ENCODE peak calls at places on chromosomes 6 and 20, in ten cellular contexts. One of them, this sample, is unnamed.

GRCh38 chr6:8743146-8743745 is 307.9 kb upstream of the SLC35B3 start:
- DNase-seq in GM06990: no peak
- DNase-seq in activated CD8-positive, alpha-beta memory T cell treated with anti-CD3 and anti-CD28 coated beads, Interleukin-2, amount 10 ng/mL, durations not matched to agents 7 days and 5 days: no peak
- DNase-seq in stromal cell of bone marrow: no peak
- DNase-seq in cardiac fibroblast: no peak
- DNase-seq in caudate nucleus: no peak
- DNase-seq in CD8-positive, alpha-beta memory T cell: no peak
- DNase-seq in fibroblast of mammary gland: no peak
- DNase-seq in NCI-H2081: no peak
- DNase-seq in A549: peak
- DNase-seq in this sample: no peak

GRCh38 chr6:152055517-152055916 is 248.0 kb downstream of the ESR1 start:
- DNase-seq in stromal cell of bone marrow: no peak
- DNase-seq in A549: no peak
- DNase-seq in CD8-positive, alpha-beta memory T cell: no peak
- DNase-seq in GM06990: no peak
- DNase-seq in cardiac fibroblast: no peak
- DNase-seq in activated CD8-positive, alpha-beta memory T cell treated with anti-CD3 and anti-CD28 coated beads, Interleukin-2, amount 10 ng/mL, durations not matched to agents 7 days and 5 days: no peak
- DNase-seq in NCI-H2081: no peak
- DNase-seq in fibroblast of mammary gland: no peak
- DNase-seq in caudate nucleus: no peak
- DNase-seq in this sample: no peak

GRCh38 chr6:165847407-165848098 is 184.5 kb upstream of the PDE10A start:
- DNase-seq in A549: no peak
- DNase-seq in caudate nucleus: no peak
- DNase-seq in CD8-positive, alpha-beta memory T cell: peak
- DNase-seq in GM06990: no peak
- DNase-seq in cardiac fibroblast: peak
- DNase-seq in activated CD8-positive, alpha-beta memory T cell treated with anti-CD3 and anti-CD28 coated beads, Interleukin-2, amount 10 ng/mL, durations not matched to agents 7 days and 5 days: no peak
- DNase-seq in stromal cell of bone marrow: no peak
- DNase-seq in NCI-H2081: no peak
- DNase-seq in fibroblast of mammary gland: peak
- DNase-seq in this sample: no peak

GRCh38 chr6:12911387-12911960 is 194.9 kb downstream of the PHACTR1 start:
- DNase-seq in activated CD8-positive, alpha-beta memory T cell treated with anti-CD3 and anti-CD28 coated beads, Interleukin-2, amount 10 ng/mL, durations not matched to agents 7 days and 5 days: no peak
- DNase-seq in fibroblast of mammary gland: peak
- DNase-seq in GM06990: no peak
- DNase-seq in NCI-H2081: peak
- DNase-seq in stromal cell of bone marrow: peak
- DNase-seq in CD8-positive, alpha-beta memory T cell: no peak
- DNase-seq in A549: peak
- DNase-seq in cardiac fibroblast: peak
- DNase-seq in caudate nucleus: no peak
- DNase-seq in this sample: peak

GRCh38 chr6:1554881-1555569 is 54.7 kb upstream of the FOXC1 start:
- DNase-seq in caudate nucleus: peak
- DNase-seq in fibroblast of mammary gland: peak
- DNase-seq in CD8-positive, alpha-beta memory T cell: peak
- DNase-seq in stromal cell of bone marrow: peak
- DNase-seq in cardiac fibroblast: peak
- DNase-seq in activated CD8-positive, alpha-beta memory T cell treated with anti-CD3 and anti-CD28 coated beads, Interleukin-2, amount 10 ng/mL, durations not matched to agents 7 days and 5 days: peak
- DNase-seq in A549: peak
- DNase-seq in NCI-H2081: peak
- DNase-seq in GM06990: no peak
- DNase-seq in this sample: no peak

GRCh38 chr20:43849496-43850197 is 65.0 kb upstream of the TOX2 start:
- DNase-seq in NCI-H2081: no peak
- DNase-seq in stromal cell of bone marrow: no peak
- DNase-seq in GM06990: no peak
- DNase-seq in cardiac fibroblast: peak
- DNase-seq in CD8-positive, alpha-beta memory T cell: no peak
- DNase-seq in A549: peak
- DNase-seq in activated CD8-positive, alpha-beta memory T cell treated with anti-CD3 and anti-CD28 coated beads, Interleukin-2, amount 10 ng/mL, durations not matched to agents 7 days and 5 days: peak
- DNase-seq in fibroblast of mammary gland: peak
- DNase-seq in caudate nucleus: no peak
- DNase-seq in this sample: no peak

GRCh38 chr6:46921731-46922130 is at the start of gene ADGRF5:
- DNase-seq in caudate nucleus: no peak
- DNase-seq in GM06990: no peak
- DNase-seq in NCI-H2081: no peak
- DNase-seq in activated CD8-positive, alpha-beta memory T cell treated with anti-CD3 and anti-CD28 coated beads, Interleukin-2, amount 10 ng/mL, durations not matched to agents 7 days and 5 days: no peak
- DNase-seq in stromal cell of bone marrow: no peak
- DNase-seq in CD8-positive, alpha-beta memory T cell: no peak
- DNase-seq in fibroblast of mammary gland: no peak
- DNase-seq in A549: no peak
- DNase-seq in cardiac fibroblast: no peak
- DNase-seq in this sample: no peak

GRCh38 chr6:24899647-24900325 is 36.0 kb downstream of the RIPOR2 start:
- DNase-seq in CD8-positive, alpha-beta memory T cell: peak
- DNase-seq in caudate nucleus: no peak
- DNase-seq in A549: no peak
- DNase-seq in cardiac fibroblast: peak
- DNase-seq in stromal cell of bone marrow: no peak
- DNase-seq in GM06990: no peak
- DNase-seq in fibroblast of mammary gland: no peak
- DNase-seq in activated CD8-positive, alpha-beta memory T cell treated with anti-CD3 and anti-CD28 coated beads, Interleukin-2, amount 10 ng/mL, durations not matched to agents 7 days and 5 days: no peak
- DNase-seq in NCI-H2081: no peak
- DNase-seq in this sample: no peak

GRCh38 chr6:36129889-36130671 is at the start of gene MAPK13:
- DNase-seq in caudate nucleus: no peak
- DNase-seq in CD8-positive, alpha-beta memory T cell: peak
- DNase-seq in fibroblast of mammary gland: peak
- DNase-seq in A549: no peak
- DNase-seq in cardiac fibroblast: peak
- DNase-seq in GM06990: peak
- DNase-seq in activated CD8-positive, alpha-beta memory T cell treated with anti-CD3 and anti-CD28 coated beads, Interleukin-2, amount 10 ng/mL, durations not matched to agents 7 days and 5 days: no peak
- DNase-seq in NCI-H2081: peak
- DNase-seq in stromal cell of bone marrow: no peak
- DNase-seq in this sample: no peak

GRCh38 chr20:51985013-51985415 is 182.7 kb upstream of the SALL4 start:
- DNase-seq in cardiac fibroblast: peak
- DNase-seq in CD8-positive, alpha-beta memory T cell: no peak
- DNase-seq in A549: peak
- DNase-seq in stromal cell of bone marrow: peak
- DNase-seq in GM06990: no peak
- DNase-seq in fibroblast of mammary gland: peak
- DNase-seq in activated CD8-positive, alpha-beta memory T cell treated with anti-CD3 and anti-CD28 coated beads, Interleukin-2, amount 10 ng/mL, durations not matched to agents 7 days and 5 days: no peak
- DNase-seq in caudate nucleus: no peak
- DNase-seq in NCI-H2081: peak
- DNase-seq in this sample: peak

GRCh38 chr6:4687989-4688947 is 87.9 kb upstream of the CDYL start:
- DNase-seq in NCI-H2081: no peak
- DNase-seq in fibroblast of mammary gland: peak
- DNase-seq in cardiac fibroblast: peak
- DNase-seq in caudate nucleus: no peak
- DNase-seq in CD8-positive, alpha-beta memory T cell: no peak
- DNase-seq in GM06990: no peak
- DNase-seq in A549: peak
- DNase-seq in activated CD8-positive, alpha-beta memory T cell treated with anti-CD3 and anti-CD28 coated beads, Interleukin-2, amount 10 ng/mL, durations not matched to agents 7 days and 5 days: no peak
- DNase-seq in stromal cell of bone marrow: peak
- DNase-seq in this sample: peak

GRCh38 chr6:43095939-43096338 is 19.8 kb downstream of the PTK7 start:
- DNase-seq in activated CD8-positive, alpha-beta memory T cell treated with anti-CD3 and anti-CD28 coated beads, Interleukin-2, amount 10 ng/mL, durations not matched to agents 7 days and 5 days: no peak
- DNase-seq in CD8-positive, alpha-beta memory T cell: no peak
- DNase-seq in fibroblast of mammary gland: no peak
- DNase-seq in caudate nucleus: no peak
- DNase-seq in NCI-H2081: no peak
- DNase-seq in stromal cell of bone marrow: no peak
- DNase-seq in GM06990: no peak
- DNase-seq in A549: no peak
- DNase-seq in cardiac fibroblast: no peak
- DNase-seq in this sample: no peak

GRCh38 chr6:41028618-41029486 is 10.2 kb downstream of the UNC5CL start:
- DNase-seq in NCI-H2081: no peak
- DNase-seq in stromal cell of bone marrow: no peak
- DNase-seq in fibroblast of mammary gland: no peak
- DNase-seq in GM06990: no peak
- DNase-seq in caudate nucleus: no peak
- DNase-seq in CD8-positive, alpha-beta memory T cell: no peak
- DNase-seq in cardiac fibroblast: no peak
- DNase-seq in A549: no peak
- DNase-seq in activated CD8-positive, alpha-beta memory T cell treated with anti-CD3 and anti-CD28 coated beads, Interleukin-2, amount 10 ng/mL, durations not matched to agents 7 days and 5 days: no peak
- DNase-seq in this sample: no peak

GRCh38 chr6:130032758-130033323 is 14.5 kb downstream of the L3MBTL3 start:
- DNase-seq in stromal cell of bone marrow: no peak
- DNase-seq in A549: no peak
- DNase-seq in CD8-positive, alpha-beta memory T cell: no peak
- DNase-seq in activated CD8-positive, alpha-beta memory T cell treated with anti-CD3 and anti-CD28 coated beads, Interleukin-2, amount 10 ng/mL, durations not matched to agents 7 days and 5 days: no peak
- DNase-seq in NCI-H2081: no peak
- DNase-seq in caudate nucleus: no peak
- DNase-seq in cardiac fibroblast: no peak
- DNase-seq in fibroblast of mammary gland: no peak
- DNase-seq in GM06990: no peak
- DNase-seq in this sample: no peak

GRCh38 chr6:136927313-136927712 is 5.2 kb downstream of the SLC35D3 start:
- DNase-seq in activated CD8-positive, alpha-beta memory T cell treated with anti-CD3 and anti-CD28 coated beads, Interleukin-2, amount 10 ng/mL, durations not matched to agents 7 days and 5 days: no peak
- DNase-seq in stromal cell of bone marrow: no peak
- DNase-seq in CD8-positive, alpha-beta memory T cell: no peak
- DNase-seq in cardiac fibroblast: peak
- DNase-seq in fibroblast of mammary gland: no peak
- DNase-seq in A549: peak
- DNase-seq in caudate nucleus: no peak
- DNase-seq in NCI-H2081: peak
- DNase-seq in GM06990: no peak
- DNase-seq in this sample: no peak

GRCh38 chr6:96631248-96631647 is 68.3 kb downstream of the FHL5 start:
- DNase-seq in cardiac fibroblast: no peak
- DNase-seq in stromal cell of bone marrow: no peak
- DNase-seq in CD8-positive, alpha-beta memory T cell: no peak
- DNase-seq in NCI-H2081: no peak
- DNase-seq in A549: no peak
- DNase-seq in activated CD8-positive, alpha-beta memory T cell treated with anti-CD3 and anti-CD28 coated beads, Interleukin-2, amount 10 ng/mL, durations not matched to agents 7 days and 5 days: no peak
- DNase-seq in GM06990: no peak
- DNase-seq in fibroblast of mammary gland: peak
- DNase-seq in caudate nucleus: no peak
- DNase-seq in this sample: no peak

GRCh38 chr6:13810688-13811446 is 3.5 kb downstream of the MCUR1 start:
- DNase-seq in cardiac fibroblast: peak
- DNase-seq in activated CD8-positive, alpha-beta memory T cell treated with anti-CD3 and anti-CD28 coated beads, Interleukin-2, amount 10 ng/mL, durations not matched to agents 7 days and 5 days: no peak
- DNase-seq in GM06990: no peak
- DNase-seq in fibroblast of mammary gland: no peak
- DNase-seq in CD8-positive, alpha-beta memory T cell: no peak
- DNase-seq in A549: no peak
- DNase-seq in stromal cell of bone marrow: peak
- DNase-seq in caudate nucleus: no peak
- DNase-seq in NCI-H2081: no peak
- DNase-seq in this sample: no peak

GRCh38 chr6:103183831-103184411 is 1675.8 kb downstream of the HACE1 start:
- DNase-seq in CD8-positive, alpha-beta memory T cell: no peak
- DNase-seq in cardiac fibroblast: no peak
- DNase-seq in fibroblast of mammary gland: no peak
- DNase-seq in GM06990: no peak
- DNase-seq in NCI-H2081: no peak
- DNase-seq in caudate nucleus: no peak
- DNase-seq in stromal cell of bone marrow: no peak
- DNase-seq in activated CD8-positive, alpha-beta memory T cell treated with anti-CD3 and anti-CD28 coated beads, Interleukin-2, amount 10 ng/mL, durations not matched to agents 7 days and 5 days: no peak
- DNase-seq in A549: no peak
- DNase-seq in this sample: no peak

GRCh38 chr20:32358632-32358882 is 426 bp downstream of the ASXL1 start:
- DNase-seq in caudate nucleus: peak
- DNase-seq in activated CD8-positive, alpha-beta memory T cell treated with anti-CD3 and anti-CD28 coated beads, Interleukin-2, amount 10 ng/mL, durations not matched to agents 7 days and 5 days: no peak
- DNase-seq in stromal cell of bone marrow: no peak
- DNase-seq in fibroblast of mammary gland: no peak
- DNase-seq in NCI-H2081: no peak
- DNase-seq in cardiac fibroblast: no peak
- DNase-seq in GM06990: no peak
- DNase-seq in A549: no peak
- DNase-seq in CD8-positive, alpha-beta memory T cell: no peak
- DNase-seq in this sample: no peak

GRCh38 chr6:170516783-170517616 is 36.1 kb downstream of the PSMB1 start:
- DNase-seq in GM06990: peak
- DNase-seq in cardiac fibroblast: peak
- DNase-seq in fibroblast of mammary gland: peak
- DNase-seq in stromal cell of bone marrow: peak
- DNase-seq in NCI-H2081: peak
- DNase-seq in caudate nucleus: no peak
- DNase-seq in activated CD8-positive, alpha-beta memory T cell treated with anti-CD3 and anti-CD28 coated beads, Interleukin-2, amount 10 ng/mL, durations not matched to agents 7 days and 5 days: peak
- DNase-seq in A549: peak
- DNase-seq in CD8-positive, alpha-beta memory T cell: peak
- DNase-seq in this sample: peak

GRCh38 chr6:142207265-142207877 is 60.3 kb downstream of the VTA1 start:
- DNase-seq in stromal cell of bone marrow: peak
- DNase-seq in activated CD8-positive, alpha-beta memory T cell treated with anti-CD3 and anti-CD28 coated beads, Interleukin-2, amount 10 ng/mL, durations not matched to agents 7 days and 5 days: peak
- DNase-seq in NCI-H2081: peak
- DNase-seq in fibroblast of mammary gland: peak
- DNase-seq in A549: peak
- DNase-seq in CD8-positive, alpha-beta memory T cell: peak
- DNase-seq in GM06990: no peak
- DNase-seq in caudate nucleus: no peak
- DNase-seq in cardiac fibroblast: peak
- DNase-seq in this sample: peak

GRCh38 chr20:37411408-37412306 is 65.7 kb downstream of the SRC start:
- DNase-seq in A549: no peak
- DNase-seq in CD8-positive, alpha-beta memory T cell: no peak
- DNase-seq in cardiac fibroblast: peak
- DNase-seq in caudate nucleus: no peak
- DNase-seq in GM06990: no peak
- DNase-seq in fibroblast of mammary gland: no peak
- DNase-seq in activated CD8-positive, alpha-beta memory T cell treated with anti-CD3 and anti-CD28 coated beads, Interleukin-2, amount 10 ng/mL, durations not matched to agents 7 days and 5 days: peak
- DNase-seq in NCI-H2081: no peak
- DNase-seq in stromal cell of bone marrow: no peak
- DNase-seq in this sample: no peak

GRCh38 chr20:60152792-60153191 is 194.6 kb downstream of the CDH26 start:
- DNase-seq in A549: no peak
- DNase-seq in cardiac fibroblast: no peak
- DNase-seq in fibroblast of mammary gland: no peak
- DNase-seq in caudate nucleus: no peak
- DNase-seq in activated CD8-positive, alpha-beta memory T cell treated with anti-CD3 and anti-CD28 coated beads, Interleukin-2, amount 10 ng/mL, durations not matched to agents 7 days and 5 days: no peak
- DNase-seq in stromal cell of bone marrow: no peak
- DNase-seq in CD8-positive, alpha-beta memory T cell: no peak
- DNase-seq in GM06990: no peak
- DNase-seq in NCI-H2081: no peak
- DNase-seq in this sample: no peak

GRCh38 chr6:113172531-113172966 is 684.6 kb upstream of the MARCKS start:
- DNase-seq in GM06990: no peak
- DNase-seq in stromal cell of bone marrow: no peak
- DNase-seq in CD8-positive, alpha-beta memory T cell: no peak
- DNase-seq in NCI-H2081: peak
- DNase-seq in caudate nucleus: peak
- DNase-seq in cardiac fibroblast: peak
- DNase-seq in A549: no peak
- DNase-seq in fibroblast of mammary gland: no peak
- DNase-seq in activated CD8-positive, alpha-beta memory T cell treated with anti-CD3 and anti-CD28 coated beads, Interleukin-2, amount 10 ng/mL, durations not matched to agents 7 days and 5 days: no peak
- DNase-seq in this sample: no peak

GRCh38 chr20:19661717-19662637 is 96.1 kb upstream of the RIN2 start:
- DNase-seq in CD8-positive, alpha-beta memory T cell: peak
- DNase-seq in stromal cell of bone marrow: peak
- DNase-seq in A549: peak
- DNase-seq in GM06990: peak
- DNase-seq in caudate nucleus: peak
- DNase-seq in fibroblast of mammary gland: peak
- DNase-seq in cardiac fibroblast: peak
- DNase-seq in NCI-H2081: peak
- DNase-seq in activated CD8-positive, alpha-beta memory T cell treated with anti-CD3 and anti-CD28 coated beads, Interleukin-2, amount 10 ng/mL, durations not matched to agents 7 days and 5 days: peak
- DNase-seq in this sample: peak

GRCh38 chr6:8658391-8658790 is 223.0 kb upstream of the SLC35B3 start:
- DNase-seq in cardiac fibroblast: no peak
- DNase-seq in A549: no peak
- DNase-seq in fibroblast of mammary gland: no peak
- DNase-seq in CD8-positive, alpha-beta memory T cell: no peak
- DNase-seq in NCI-H2081: peak
- DNase-seq in caudate nucleus: no peak
- DNase-seq in activated CD8-positive, alpha-beta memory T cell treated with anti-CD3 and anti-CD28 coated beads, Interleukin-2, amount 10 ng/mL, durations not matched to agents 7 days and 5 days: no peak
- DNase-seq in stromal cell of bone marrow: no peak
- DNase-seq in GM06990: no peak
- DNase-seq in this sample: no peak

GRCh38 chr6:63425493-63425892 is 105.7 kb upstream of the LGSN start:
- DNase-seq in cardiac fibroblast: no peak
- DNase-seq in NCI-H2081: no peak
- DNase-seq in CD8-positive, alpha-beta memory T cell: no peak
- DNase-seq in A549: no peak
- DNase-seq in stromal cell of bone marrow: no peak
- DNase-seq in fibroblast of mammary gland: no peak
- DNase-seq in activated CD8-positive, alpha-beta memory T cell treated with anti-CD3 and anti-CD28 coated beads, Interleukin-2, amount 10 ng/mL, durations not matched to agents 7 days and 5 days: no peak
- DNase-seq in GM06990: no peak
- DNase-seq in caudate nucleus: no peak
- DNase-seq in this sample: no peak

GRCh38 chr20:11849270-11849920 is 68.3 kb upstream of the BTBD3 start:
- DNase-seq in caudate nucleus: no peak
- DNase-seq in CD8-positive, alpha-beta memory T cell: no peak
- DNase-seq in A549: no peak
- DNase-seq in stromal cell of bone marrow: no peak
- DNase-seq in activated CD8-positive, alpha-beta memory T cell treated with anti-CD3 and anti-CD28 coated beads, Interleukin-2, amount 10 ng/mL, durations not matched to agents 7 days and 5 days: no peak
- DNase-seq in NCI-H2081: peak
- DNase-seq in cardiac fibroblast: peak
- DNase-seq in GM06990: no peak
- DNase-seq in fibroblast of mammary gland: peak
- DNase-seq in this sample: no peak